ENCODE peak calls at places on chromosomes 2 and 18, in eight cellular contexts. P is activated CD8-positive, alpha-beta memory T cell treated with anti-CD3 and anti-CD28 coated beads, Interleukin-2, amount 50 U/mL, for 48 hours; C is caudate nucleus; T is iris pigment epithelial cell; N is RWPE1; J is LoVo; U is stimulated activated naive CD8-positive, alpha-beta T cell treated with anti-CD3 and anti-CD28 coated beads, Interleukin-15, Interleukin-2, amounts not matched to agents 100 U/mL and 50 U/mL, for 24 hours; D is non-pigmented ciliary epithelial cell. R is an unnamed sample.

GRCh38 chr2:110866496-110866895 is 134.1 kb downstream of the ACOXL start:
- DNase-seq in J (no peak), T (no peak), C (no peak), P (peak; percentile 79), N (no peak), D (no peak), U (peak; percentile 68), R (no peak)

GRCh38 chr2:235330775-235331438 is 162.9 kb upstream of the AGAP1 start:
- DNase-seq in N (peak; percentile 74), P (no peak), C (no peak), J (peak; percentile 60), U (no peak), T (peak; percentile 94), D (peak; percentile 76), R (no peak)

GRCh38 chr2:203237501-203238238 is 1.1 kb upstream of the CYP20A1 start:
- DNase-seq in U (no peak), T (no peak), P (no peak), J (no peak), C (no peak), D (no peak), N (no peak), R (no peak)

GRCh38 chr2:29544917-29545316 is 376.5 kb downstream of the ALK start:
- DNase-seq in C (no peak), N (no peak), D (no peak), U (no peak), P (no peak), J (no peak), T (no peak), R (no peak)

GRCh38 chr2:109527846-109528705 is 85.7 kb downstream of the SEPTIN10 start:
- DNase-seq in D (no peak), T (no peak), J (no peak), C (no peak), U (no peak), P (peak; percentile 25), N (no peak), R (no peak)

GRCh38 chr2:26566081-26566375 is 75.1 kb downstream of the CIB4 start:
- DNase-seq in C (no peak), N (no peak), T (no peak), P (peak; percentile 28), J (no peak), U (no peak), D (no peak), R (no peak)

GRCh38 chr2:58594175-58594574 is 353.1 kb upstream of the FANCL start:
- DNase-seq in C (no peak), D (no peak), P (no peak), U (no peak), N (peak; percentile 40), T (no peak), J (no peak), R (no peak)

GRCh38 chr18:76454429-76454828 is 40.6 kb downstream of the ZNF516 start:
- DNase-seq in P (no peak), D (no peak), T (no peak), J (no peak), N (no peak), C (no peak), U (no peak), R (no peak)

GRCh38 chr2:71263386-71263785 is 36.5 kb upstream of the PAIP2B start:
- DNase-seq in D (no peak), U (no peak), P (no peak), T (no peak), J (no peak), N (no peak), C (no peak), R (no peak)

GRCh38 chr2:215594766-215595165 is 158.9 kb upstream of the FN1 start:
- DNase-seq in N (no peak), U (no peak), D (no peak), J (no peak), P (no peak), C (no peak), T (peak; percentile 76), R (no peak)

GRCh38 chr2:2222931-2223330 is 108.1 kb downstream of the MYT1L start:
- DNase-seq in U (no peak), D (peak; percentile 28), N (no peak), P (no peak), T (peak; percentile 9), J (no peak), C (no peak), R (no peak)

GRCh38 chr2:240346015-240346752 is 89.3 kb upstream of the GPC1 start:
- DNase-seq in C (no peak), D (no peak), J (no peak), P (no peak), T (no peak), U (no peak), N (no peak), R (peak; percentile 14)

GRCh38 chr18:22517356-22517755 is 99.6 kb upstream of the CTAGE1 start:
- DNase-seq in J (no peak), D (no peak), P (no peak), N (no peak), U (no peak), C (no peak), T (peak; percentile 77), R (no peak)

GRCh38 chr2:199596549-199596948 is 138.8 kb upstream of the SATB2 start:
- DNase-seq in P (no peak), U (no peak), C (no peak), D (no peak), N (peak; percentile 8), T (peak; percentile 21), J (peak; percentile 6), R (no peak)

GRCh38 chr2:172251231-172251630 is 148.5 kb upstream of the DLX2 start:
- DNase-seq in P (no peak), C (no peak), T (peak; percentile 66), N (no peak), J (no peak), D (no peak), U (no peak), R (no peak)

GRCh38 chr2:216516730-216517350 is 18.2 kb downstream of the RPL37A start:
- DNase-seq in N (peak; percentile 69), J (peak; percentile 15), U (no peak), D (no peak), T (peak; percentile 65), P (no peak), C (no peak), R (no peak)

GRCh38 chr2:218168635-218169462 is 2.1 kb upstream of the CXCR1 start:
- DNase-seq in P (peak; percentile 83), C (no peak), J (peak; percentile 41), U (peak; percentile 82), N (peak; percentile 29), D (no peak), T (peak; percentile 27), R (peak; percentile 37)

GRCh38 chr18:8745355-8746014 is 40.1 kb downstream of the MTCL1 start:
- DNase-seq in J (no peak), D (no peak), P (no peak), C (no peak), N (no peak), T (no peak), U (no peak), R (no peak)

GRCh38 chr2:237540823-237541222 is 25.6 kb upstream of the PRLH start:
- DNase-seq in N (peak; percentile 49), U (no peak), P (no peak), J (peak; percentile 20), C (no peak), T (peak; percentile 62), D (no peak), R (peak; percentile 80)

GRCh38 chr2:217286833-217287232 is 427.0 kb upstream of the TNP1 start:
- DNase-seq in N (no peak), C (no peak), T (peak; percentile 94), D (peak; percentile 63), U (no peak), P (no peak), J (no peak), R (no peak)

GRCh38 chr2:96241901-96242611 is 23.7 kb downstream of the TMEM127 start:
- DNase-seq in P (peak; percentile 69), C (no peak), U (peak; percentile 71), J (no peak), T (peak; percentile 93), D (no peak), N (peak; percentile 71), R (no peak)

GRCh38 chr2:62054916-62055315 is 141.0 kb upstream of the B3GNT2 start:
- DNase-seq in U (no peak), T (no peak), N (no peak), C (no peak), D (no peak), J (no peak), P (no peak), R (no peak)

GRCh38 chr18:47075098-47075883 is 39.9 kb upstream of the ELOA2 start:
- DNase-seq in J (peak; percentile 55), T (peak; percentile 34), D (no peak), P (no peak), C (no peak), N (peak; percentile 51), U (no peak), R (no peak)

GRCh38 chr18:47870605-47871004 is 59.9 kb downstream of the SMAD2 start:
- DNase-seq in C (no peak), T (no peak), D (no peak), P (no peak), U (no peak), N (no peak), J (no peak), R (no peak)

GRCh38 chr18:22710628-22711380 is 222.3 kb upstream of the RBBP8 start:
- DNase-seq in N (peak; percentile 75), J (no peak), C (no peak), D (peak; percentile 52), P (no peak), U (no peak), T (peak; percentile 75), R (peak; percentile 48)

GRCh38 chr2:26764078-26764887 is at the start of gene SLC35F6:
- DNase-seq in U (peak; percentile 88), T (peak; percentile 77), P (peak; percentile 91), N (peak; percentile 68), J (peak; percentile 85), C (peak; percentile 65), D (no peak), R (peak; percentile 93)

GRCh38 chr2:207498427-207498826 is 31.3 kb upstream of the CREB1 start:
- DNase-seq in D (no peak), U (no peak), P (no peak), C (no peak), J (no peak), N (no peak), T (no peak), R (no peak)

GRCh38 chr2:126413079-126413478 is 242.9 kb upstream of the GYPC start:
- DNase-seq in U (no peak), D (no peak), C (no peak), T (no peak), P (no peak), J (no peak), N (no peak), R (no peak)

GRCh38 chr18:27921904-27922541 is 254.9 kb downstream of the CDH2 start:
- DNase-seq in D (peak; percentile 90), P (no peak), N (peak; percentile 63), J (peak; percentile 57), C (no peak), U (no peak), T (peak; percentile 95), R (no peak)